ENCODE peak calls at places on chromosome 20, in nine cellular contexts. T is GM23338, E is HCT116, S is HCEC 1CT, O is left cardiac atrium, R is mesothelial cell of epicardium, J is RPMI8226, D is AG09309, N is NCI-H187. Q is an unnamed sample.

GRCh38 chr20:19981091-19981490 is 36.1 kb upstream of the NAA20 start:
- DNase-seq in S (no peak), E (peak), N (no peak), O (no peak), T (no peak), D (no peak), J (no peak), R (no peak), Q (no peak)

GRCh38 chr20:8509809-8510208 is 377.7 kb downstream of the PLCB1 start:
- DNase-seq in S (no peak), D (no peak), E (no peak), J (no peak), R (no peak), O (no peak), T (no peak), N (no peak), Q (peak)

GRCh38 chr20:63235399-63235983 is at the start of gene BIRC7:
- DNase-seq in N (no peak), R (no peak), T (no peak), O (no peak), S (no peak), E (no peak), D (no peak), J (peak), Q (no peak)

GRCh38 chr20:62768815-62769287 is 27.4 kb upstream of the MRGBP start:
- DNase-seq in D (peak), S (no peak), O (peak), R (peak), E (no peak), N (no peak), T (no peak), J (no peak), Q (no peak)

GRCh38 chr20:50713677-50714101 is 17.7 kb upstream of the PARD6B start:
- DNase-seq in N (no peak), T (peak), D (no peak), E (no peak), J (no peak), R (no peak), S (peak), O (no peak), Q (peak)

GRCh38 chr20:34626978-34627377 is 49.9 kb downstream of the PIGU start:
- DNase-seq in J (no peak), S (no peak), O (no peak), T (no peak), D (no peak), R (no peak), E (no peak), N (no peak), Q (no peak)

GRCh38 chr20:3203315-3204123 is 963 bp downstream of the DDRGK1 start:
- DNase-seq in T (peak), N (no peak), R (no peak), D (no peak), S (no peak), E (no peak), J (peak), O (no peak), Q (peak)

GRCh38 chr20:4113996-4114603 is 98.7 kb upstream of the RNF24 start:
- DNase-seq in N (no peak), O (no peak), J (peak), T (no peak), R (no peak), S (no peak), D (no peak), E (no peak), Q (no peak)

GRCh38 chr20:4111440-4112411 is 96.4 kb upstream of the RNF24 start:
- DNase-seq in R (no peak), N (no peak), J (peak), S (no peak), O (no peak), T (no peak), E (no peak), D (no peak), Q (no peak)

GRCh38 chr20:57124346-57124745 is 142.1 kb downstream of the BMP7 start:
- DNase-seq in S (no peak), N (no peak), R (no peak), E (no peak), T (no peak), O (no peak), D (no peak), J (no peak), Q (no peak)

GRCh38 chr20:8670900-8671229 is 398.0 kb upstream of the PLCB4 start:
- DNase-seq in N (no peak), R (no peak), D (peak), O (no peak), J (no peak), S (no peak), E (no peak), T (no peak), Q (no peak)

GRCh38 chr20:48129319-48129973 is 344.2 kb upstream of the SULF2 start:
- DNase-seq in S (no peak), R (no peak), J (no peak), T (peak), E (no peak), O (no peak), D (no peak), N (no peak), Q (peak)

GRCh38 chr20:5835234-5835845 is 85.1 kb downstream of the SHLD1 start:
- DNase-seq in R (no peak), S (peak), N (no peak), J (no peak), D (no peak), E (no peak), O (peak), T (no peak), Q (peak)

GRCh38 chr20:63206878-63207277 is 9.1 kb downstream of the YTHDF1 start:
- DNase-seq in T (no peak), J (no peak), O (no peak), D (no peak), S (peak), R (no peak), E (no peak), N (no peak), Q (no peak)

GRCh38 chr20:46088409-46089075 is 1.2 kb downstream of the NCOA5 start:
- DNase-seq in T (peak), D (no peak), S (peak), O (no peak), R (no peak), E (no peak), N (no peak), J (peak), Q (peak)

GRCh38 chr20:45405566-45406259 is 2.4 kb upstream of the DBNDD2 start:
- DNase-seq in S (peak), T (peak), J (no peak), R (no peak), D (no peak), E (no peak), O (peak), N (no peak), Q (peak)

GRCh38 chr20:50403565-50404418 is 106.4 kb upstream of the PTPN1 start:
- DNase-seq in R (no peak), O (no peak), T (no peak), D (no peak), N (no peak), J (no peak), E (no peak), S (no peak), Q (no peak)

GRCh38 chr20:50283922-50284810 is 93.5 kb downstream of the CEBPB start:
- DNase-seq in J (peak), E (peak), T (no peak), D (no peak), R (no peak), O (no peak), N (no peak), S (peak), Q (peak)

GRCh38 chr20:39090881-39091280 is 128.7 kb downstream of the DHX35 start:
- DNase-seq in J (no peak), T (no peak), O (no peak), N (no peak), R (no peak), D (no peak), S (no peak), E (no peak), Q (no peak)

GRCh38 chr20:38892091-38892981 is 33.9 kb upstream of the FAM83D start:
- DNase-seq in S (no peak), N (no peak), R (no peak), E (no peak), O (no peak), T (no peak), J (no peak), D (no peak), Q (no peak)

GRCh38 chr20:63953764-63954429 is 2.3 kb downstream of the UCKL1 start:
- DNase-seq in O (no peak), D (no peak), J (no peak), R (no peak), N (no peak), E (no peak), S (no peak), T (no peak), Q (no peak)

GRCh38 chr20:40331249-40331648 is 357.8 kb downstream of the MAFB start:
- DNase-seq in O (no peak), R (no peak), D (no peak), T (no peak), S (no peak), J (no peak), N (no peak), E (no peak), Q (no peak)

GRCh38 chr20:8602389-8603116 is 466.3 kb upstream of the PLCB4 start:
- DNase-seq in O (no peak), R (no peak), N (no peak), D (no peak), S (no peak), E (no peak), J (peak), T (no peak), Q (peak)

GRCh38 chr20:38229376-38230252 is 30.9 kb downstream of the KIAA1755 start:
- DNase-seq in T (peak), J (no peak), D (no peak), E (no peak), R (no peak), N (no peak), O (peak), S (peak), Q (peak)

GRCh38 chr20:13492001-13492480 is 146.7 kb downstream of the TASP1 start:
- DNase-seq in E (no peak), R (no peak), N (no peak), T (peak), S (peak), J (no peak), D (peak), O (peak), Q (peak)

GRCh38 chr20:31494131-31494530 is 19.0 kb downstream of the REM1 start:
- DNase-seq in O (no peak), E (peak), R (no peak), N (no peak), J (peak), S (peak), D (no peak), T (peak), Q (peak)

GRCh38 chr20:59718681-59719080 is 114.3 kb downstream of the PHACTR3 start:
- DNase-seq in D (no peak), E (no peak), O (no peak), S (no peak), R (no peak), N (no peak), T (no peak), J (no peak), Q (no peak)

GRCh38 chr20:63027425-63028389 is 20.9 kb upstream of the BHLHE23 start:
- DNase-seq in R (peak), E (no peak), O (peak), T (peak), J (peak), N (no peak), D (no peak), S (no peak), Q (no peak)

GRCh38 chr20:2984956-2985661 is 58.3 kb upstream of the GNRH2 start:
- DNase-seq in E (no peak), O (no peak), S (peak), N (no peak), J (no peak), R (no peak), D (no peak), T (no peak), Q (peak)

GRCh38 chr20:37894454-37894853 is 8.5 kb upstream of the VSTM2L start:
- DNase-seq in T (no peak), R (no peak), S (no peak), E (no peak), J (no peak), N (no peak), O (no peak), D (no peak), Q (no peak)

GRCh38 chr20:47355489-47356219 is 845 bp downstream of the ZMYND8 start:
- DNase-seq in D (no peak), J (peak), N (no peak), E (no peak), T (no peak), S (no peak), R (no peak), O (no peak), Q (no peak)

GRCh38 chr20:54257090-54257816 is 49.4 kb downstream of the PFDN4 start:
- DNase-seq in O (no peak), D (peak), J (no peak), R (no peak), N (no peak), S (peak), T (no peak), E (peak), Q (peak)

GRCh38 chr20:19231359-19232035 is 19.1 kb downstream of the SLC24A3 start:
- DNase-seq in D (no peak), R (no peak), E (no peak), J (no peak), S (no peak), N (no peak), T (no peak), O (no peak), Q (peak)

GRCh38 chr20:13299401-13299800 is 78.3 kb downstream of the ISM1 start:
- DNase-seq in S (no peak), E (no peak), T (no peak), R (no peak), J (peak), N (no peak), D (no peak), O (no peak), Q (no peak)

GRCh38 chr20:19987046-19987445 is 30.1 kb upstream of the NAA20 start:
- DNase-seq in T (no peak), E (no peak), R (no peak), D (no peak), J (no peak), N (no peak), O (no peak), S (no peak), Q (no peak)

GRCh38 chr20:2799271-2799670 is 1.2 kb downstream of the CPXM1 start:
- DNase-seq in D (no peak), J (no peak), S (no peak), R (no peak), T (peak), O (no peak), N (no peak), E (no peak), Q (no peak)

GRCh38 chr20:50992733-50993457 is 30.0 kb downstream of the KCNG1 start:
- DNase-seq in N (no peak), O (no peak), J (peak), E (peak), D (no peak), R (no peak), S (peak), T (peak), Q (peak)

GRCh38 chr20:823326-823902 is 10.1 kb upstream of the FAM110A start:
- DNase-seq in D (no peak), R (no peak), J (no peak), S (no peak), O (no peak), T (no peak), N (no peak), E (no peak), Q (no peak)